ENCODE peak calls at places on chromosomes 2 and 18, in five cellular contexts. Z is right lobe of liver, Q is esophagus squamous epithelium, W is lower leg skin, S is A549. T is an unnamed sample.

GRCh38 chr2:96505231-96505889 is at the start of gene NEURL3:
- DNase-seq in W (peak), Z (peak), S (peak), Q (no peak), T (peak)

GRCh38 chr2:6326958-6327357 is 538.7 kb downstream of the CMPK2 start:
- DNase-seq in W (no peak), Z (no peak), S (no peak), Q (no peak), T (no peak)

GRCh38 chr2:67626076-67626475 is 228.9 kb downstream of the ETAA1 start:
- DNase-seq in Q (no peak), W (no peak), S (no peak), Z (no peak), T (no peak)

GRCh38 chr2:16650287-16651249 is 15.1 kb downstream of the CYRIA start:
- DNase-seq in S (no peak), Z (no peak), W (peak), Q (no peak), T (no peak)

GRCh38 chr2:112661656-112662305 is 16.0 kb downstream of the SLC20A1 start:
- DNase-seq in Z (no peak), Q (no peak), W (no peak), S (peak), T (no peak)

GRCh38 chr18:56028514-56028913 is 440.5 kb upstream of the TCF4 start:
- DNase-seq in W (no peak), S (peak), Z (no peak), Q (no peak), T (no peak)

GRCh38 chr2:143551946-143552655 is 422.9 kb downstream of the ARHGAP15 start:
- DNase-seq in W (no peak), Z (no peak), Q (no peak), S (no peak), T (no peak)

GRCh38 chr18:49646864-49647263 is 85.0 kb downstream of the LIPG start:
- DNase-seq in S (no peak), Z (no peak), W (peak), Q (no peak), T (no peak)

GRCh38 chr2:25071962-25072361 is 30.1 kb downstream of the EFR3B start:
- DNase-seq in Q (no peak), Z (no peak), W (no peak), S (no peak), T (no peak)

GRCh38 chr2:181072486-181072885 is 92.1 kb downstream of the UBE2E3 start:
- DNase-seq in Z (no peak), Q (no peak), W (no peak), S (no peak), T (no peak)

GRCh38 chr2:235833971-235834620 is 334.1 kb downstream of the GBX2 start:
- DNase-seq in S (peak), Q (no peak), Z (no peak), W (peak), T (no peak)

GRCh38 chr18:55310044-55310676 is 277.8 kb downstream of the TCF4 start:
- DNase-seq in Q (no peak), S (no peak), W (no peak), Z (no peak), T (no peak)

GRCh38 chr18:23228102-23229051 is 93.1 kb downstream of the CABLES1 start:
- DNase-seq in S (no peak), Q (no peak), Z (no peak), W (no peak), T (no peak)

GRCh38 chr18:47605093-47605492 is 325.4 kb downstream of the SMAD2 start:
- DNase-seq in W (no peak), Z (no peak), Q (no peak), S (no peak), T (no peak)

GRCh38 chr2:236289766-236290462 is 25.7 kb upstream of the ASB18 start:
- DNase-seq in S (no peak), W (peak), Z (no peak), Q (no peak), T (no peak)

GRCh38 chr2:160145471-160145870 is 54.6 kb downstream of the ITGB6 start:
- DNase-seq in S (no peak), W (no peak), Z (no peak), Q (no peak), T (no peak)

GRCh38 chr2:238063414-238064189 is 2.8 kb downstream of the SCLY start:
- DNase-seq in Q (no peak), Z (peak), S (no peak), W (peak), T (no peak)

GRCh38 chr2:73291461-73292315 is 1.7 kb downstream of the EGR4 start:
- DNase-seq in W (no peak), Q (no peak), S (peak), Z (no peak), T (no peak)

GRCh38 chr2:204950695-204951094 is 405.4 kb downstream of the PARD3B start:
- DNase-seq in S (no peak), Q (no peak), Z (no peak), W (no peak), T (no peak)

GRCh38 chr2:191297031-191297430 is 51.8 kb downstream of the MYO1B start:
- DNase-seq in W (no peak), Q (no peak), Z (no peak), S (no peak), T (no peak)

GRCh38 chr18:37330173-37330572 is 235.4 kb downstream of the CELF4 start:
- DNase-seq in S (no peak), Z (no peak), W (no peak), Q (no peak), T (no peak)

GRCh38 chr18:50469380-50469781 is 90.5 kb upstream of the MAPK4 start:
- DNase-seq in W (no peak), Q (no peak), Z (peak), S (no peak), T (no peak)

GRCh38 chr18:54284967-54285785 is 15.9 kb downstream of the POLI start:
- DNase-seq in Z (no peak), S (no peak), Q (no peak), W (no peak), T (no peak)

GRCh38 chr2:173667415-173667814 is 297.8 kb downstream of the SP3 start:
- DNase-seq in S (peak), Z (no peak), Q (no peak), W (no peak), T (no peak)

GRCh38 chr18:74906189-74906588 is 302.8 kb downstream of the PTGR3 start:
- DNase-seq in S (no peak), Z (no peak), Q (no peak), W (no peak), T (no peak)

GRCh38 chr2:60516826-60517225 is 36.6 kb downstream of the BCL11A start:
- DNase-seq in Z (no peak), W (no peak), S (no peak), Q (no peak), T (no peak)

GRCh38 chr2:161076936-161077335 is 83.3 kb upstream of the TANK start:
- DNase-seq in W (no peak), Q (no peak), S (no peak), Z (no peak), T (no peak)

GRCh38 chr2:119481501-119482455 is 42.5 kb downstream of the SCTR start:
- DNase-seq in S (no peak), Z (no peak), W (peak), Q (no peak), T (peak)

GRCh38 chr18:74420926-74421325 is 36.2 kb downstream of the DIPK1C start:
- DNase-seq in S (no peak), Q (no peak), Z (no peak), W (no peak), T (no peak)

GRCh38 chr2:62427146-62427545 is 78.8 kb downstream of the TMEM17 start:
- DNase-seq in W (no peak), Z (no peak), S (no peak), Q (no peak), T (no peak)

GRCh38 chr2:43274721-43275120 is 48.3 kb upstream of the ZFP36L2 start:
- DNase-seq in Z (no peak), Q (no peak), W (no peak), S (no peak), T (no peak)

GRCh38 chr2:118835739-118836410 is 11.6 kb downstream of the EN1 start:
- DNase-seq in S (peak), Z (no peak), W (peak), Q (no peak), T (no peak)

GRCh38 chr2:134988994-134989605 is 58.1 kb downstream of the MAP3K19 start:
- DNase-seq in Q (no peak), W (no peak), S (peak), Z (no peak), T (no peak)

GRCh38 chr18:12837747-12838146 is 46.3 kb downstream of the PTPN2 start:
- DNase-seq in S (peak), Q (no peak), W (no peak), Z (no peak), T (no peak)

GRCh38 chr18:60966876-60967275 is 366.4 kb upstream of the CDH20 start:
- DNase-seq in S (no peak), Z (no peak), Q (no peak), W (no peak), T (no peak)

GRCh38 chr2:61793389-61793836 is 60.4 kb downstream of the FAM161A start:
- DNase-seq in Q (no peak), S (peak), W (no peak), Z (peak), T (no peak)

GRCh38 chr2:215427585-215427984 is 8.3 kb downstream of the FN1 start:
- DNase-seq in S (no peak), Q (no peak), Z (no peak), W (no peak), T (no peak)

GRCh38 chr2:215430528-215431187 is 5.2 kb downstream of the FN1 start:
- DNase-seq in S (no peak), Q (no peak), Z (no peak), W (no peak), T (no peak)

GRCh38 chr2:215428060-215428910 is 7.6 kb downstream of the FN1 start:
- DNase-seq in W (no peak), Q (no peak), Z (no peak), S (no peak), T (no peak)

GRCh38 chr2:215431290-215431689 is 4.6 kb downstream of the FN1 start:
- DNase-seq in Q (no peak), W (no peak), S (no peak), Z (no peak), T (no peak)

DNA sequence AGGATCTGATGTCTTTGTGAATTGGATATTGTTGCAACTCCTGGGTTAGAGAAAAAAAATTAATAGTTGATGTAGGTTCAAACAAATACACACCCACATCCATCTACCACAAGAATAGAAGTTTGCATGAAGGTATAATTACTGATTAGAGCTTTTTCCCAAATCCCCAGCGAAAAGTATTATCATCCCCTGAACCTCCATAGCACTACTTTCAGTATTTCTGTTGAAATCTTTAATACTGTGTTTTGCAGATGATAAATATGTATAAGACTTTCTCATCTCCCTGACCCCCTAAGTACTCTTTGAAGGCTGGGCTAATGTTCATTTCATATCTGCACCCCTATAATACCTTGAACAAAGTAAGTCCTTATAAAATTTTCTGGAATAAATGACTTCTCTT is 6.4 kb downstream of the FN1 start:
- DNase-seq in S (no peak), Z (no peak), W (no peak), Q (no peak), T (no peak)
- TF ChIP-seq POLR2A in S (no peak), Z (no peak), W (no peak), Q (no peak), T (no peak)

GRCh38 chr2:133264951-133265949 is 303.0 kb downstream of the NCKAP5 start:
- DNase-seq in Z (peak), S (peak), Q (no peak), W (no peak), T (no peak)
- H3K4me3 ChIP-seq in Z (no peak), S (peak), Q (peak), W (no peak), T (peak)

GRCh38 chr2:8682719-8683667 is 1.1 kb downstream of the ID2 start:
- DNase-seq in S (peak), Z (peak), Q (no peak), W (peak), T (peak)

GRCh38 chr2:8679567-8679826 is 2.4 kb upstream of the ID2 start:
- DNase-seq in S (no peak), Q (no peak), W (no peak), Z (no peak), T (no peak)

GRCh38 chr2:8679827-8680731 is 1.8 kb upstream of the ID2 start:
- DNase-seq in Q (no peak), Z (peak), S (peak), W (peak), T (no peak)

GRCh38 chr2:8681786-8682692 is at the start of gene ID2:
- DNase-seq in Q (peak), S (peak), W (peak), Z (peak), T (peak)

DNA sequence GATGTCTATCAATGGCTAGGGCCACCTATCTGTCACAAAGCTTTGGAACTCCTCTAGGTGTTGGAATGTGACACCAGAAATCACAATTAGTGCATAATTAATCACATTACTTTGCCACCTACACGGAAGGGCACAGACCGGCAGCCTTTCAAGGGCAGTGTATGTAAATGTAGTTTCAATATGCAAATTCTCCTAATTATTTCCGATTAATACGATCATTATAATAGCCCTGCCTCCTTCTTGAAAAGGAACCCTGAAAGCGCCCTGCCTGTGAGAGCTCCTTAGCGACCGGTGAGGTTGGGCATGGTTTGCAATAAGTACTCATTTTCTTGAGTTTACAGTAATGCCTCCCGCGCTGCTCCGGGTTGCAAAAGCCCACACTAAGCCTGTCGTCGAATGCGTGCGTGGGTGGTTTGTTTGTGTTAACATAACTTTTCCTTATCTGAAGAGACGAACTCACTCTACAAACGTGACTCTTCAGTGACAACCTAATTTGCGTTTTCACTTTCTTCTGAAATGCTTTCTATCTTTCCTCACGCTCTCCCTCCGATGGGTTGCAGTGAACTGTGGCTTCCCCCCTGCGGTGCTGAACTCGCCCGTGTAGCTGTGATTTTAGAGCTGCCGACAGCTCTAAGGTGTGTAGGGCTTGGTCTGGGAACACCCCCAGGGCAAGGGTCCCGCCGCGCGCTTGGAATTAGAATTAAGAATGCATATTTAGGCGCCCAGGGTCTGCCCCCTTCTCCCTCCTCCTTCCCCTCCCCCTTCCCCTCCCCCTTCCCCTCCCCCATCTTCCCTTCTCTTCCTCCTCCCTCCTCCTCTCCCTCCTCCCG is 710 bp upstream of the ID2 start:
- DNase-seq in Q (no peak), W (peak), Z (peak), S (peak), T (peak)
- TF ChIP-seq POLR2A in Q (no peak), W (no peak), Z (peak), S (peak), T (no peak)

GRCh38 chr2:224930990-224931389 is 111.3 kb downstream of the DOCK10 start:
- DNase-seq in Z (no peak), W (no peak), S (no peak), Q (no peak), T (no peak)

GRCh38 chr2:224931956-224932355 is 110.3 kb downstream of the DOCK10 start:
- DNase-seq in W (no peak), Z (no peak), Q (no peak), S (no peak), T (no peak)

GRCh38 chr2:224927671-224928173 is 114.5 kb downstream of the DOCK10 start:
- DNase-seq in Q (no peak), Z (no peak), W (no peak), S (peak), T (no peak)

GRCh38 chr2:224929512-224929911 is 112.8 kb downstream of the DOCK10 start:
- DNase-seq in Q (no peak), S (no peak), W (no peak), Z (no peak), T (no peak)

DNA sequence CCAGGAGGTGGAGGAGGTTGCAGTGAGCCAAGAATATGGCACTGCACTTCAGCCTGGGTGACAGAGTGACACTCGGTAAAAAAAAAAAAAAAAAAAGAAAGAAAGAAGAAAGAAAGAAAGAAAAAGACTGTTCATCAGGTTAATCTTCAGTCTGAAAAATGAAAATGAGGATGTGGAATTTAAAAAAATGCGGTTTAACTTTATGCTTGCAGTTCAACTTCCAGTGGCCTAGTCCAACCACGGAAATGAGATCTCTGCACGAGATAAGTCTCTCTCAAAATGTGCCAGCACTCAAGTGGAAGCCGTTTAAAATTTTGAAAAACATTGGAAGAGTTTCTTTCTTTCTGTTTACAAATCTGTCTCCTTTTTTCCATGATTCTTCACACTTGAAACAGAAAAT is 112.1 kb downstream of the DOCK10 start:
- DNase-seq in S (no peak), Q (no peak), W (no peak), Z (no peak), T (no peak)
- H3K4me3 ChIP-seq in S (no peak), Q (no peak), W (no peak), Z (no peak), T (no peak)